ENCODE peak calls at places on chromosomes 2 and 18, in seven cellular contexts. K is upper lobe of right lung, L is C1 segment of cervical spinal cord, O is NCI-H2227 treated with DMSO at 0.1 percent for 48 hours, U is 8988T, E is head of caudate nucleus, Z is M059J. Q is an unnamed sample.

GRCh38 chr2:100855084-100855483 is 35.1 kb downstream of the NPAS2 start:
- DNase-seq in O (no peak), L (no peak), K (no peak), U (no peak), E (no peak), Z (no peak), Q (no peak)

GRCh38 chr2:77604953-77605947 is 83.1 kb upstream of the LRRTM4 start:
- DNase-seq in E (no peak), L (no peak), U (no peak), K (no peak), Z (no peak), O (no peak), Q (no peak)

GRCh38 chr2:28993211-28993960 is 12.3 kb downstream of the TOGARAM2 start:
- DNase-seq in U (no peak), Z (no peak), O (no peak), E (no peak), K (no peak), L (no peak), Q (no peak)

GRCh38 chr2:15159206-15159605 is 401.9 kb downstream of the NBAS start:
- DNase-seq in E (no peak), Z (no peak), O (no peak), U (no peak), K (no peak), L (no peak), Q (no peak)

GRCh38 chr2:112915300-112916144 is 4.6 kb downstream of the IL37 start:
- DNase-seq in E (peak), O (no peak), Z (no peak), L (no peak), K (no peak), U (no peak), Q (no peak)

GRCh38 chr2:71705171-71705960 is 252.0 kb downstream of the DYSF start:
- DNase-seq in U (no peak), L (no peak), Z (no peak), O (no peak), K (peak), E (no peak), Q (no peak)

GRCh38 chr2:381181-381580 is 93.3 kb upstream of the ALKAL2 start:
- DNase-seq in L (no peak), E (no peak), Z (peak), O (no peak), U (no peak), K (no peak), Q (no peak)

GRCh38 chr18:52007109-52007508 is 332.9 kb upstream of the DCC start:
- DNase-seq in K (no peak), O (no peak), L (no peak), U (no peak), Z (no peak), E (no peak), Q (no peak)

GRCh38 chr2:1140389-1141003 is 189.8 kb downstream of the SNTG2 start:
- DNase-seq in K (no peak), L (no peak), E (peak), Z (no peak), O (no peak), U (peak), Q (peak)

GRCh38 chr2:50746526-50746925 is 285.4 kb downstream of the NRXN1 start:
- DNase-seq in O (no peak), L (no peak), E (peak), U (no peak), Z (no peak), K (no peak), Q (no peak)

GRCh38 chr2:224360801-224361251 is 41.1 kb downstream of the FAM124B start:
- DNase-seq in O (no peak), Z (peak), L (no peak), U (no peak), E (no peak), K (no peak), Q (no peak)

GRCh38 chr18:26480897-26481795 is 67.2 kb downstream of the KCTD1 start:
- DNase-seq in O (no peak), Z (peak), L (no peak), K (no peak), E (no peak), U (peak), Q (no peak)

GRCh38 chr2:33605059-33605458 is 6.0 kb upstream of the FAM98A start:
- DNase-seq in E (no peak), Z (no peak), O (no peak), U (no peak), K (no peak), L (no peak), Q (no peak)

GRCh38 chr2:20485612-20485926 is 38.7 kb downstream of the RHOB start:
- DNase-seq in U (no peak), E (no peak), O (no peak), Z (no peak), K (no peak), L (no peak), Q (no peak)

GRCh38 chr2:36780231-36780808 is 83.8 kb downstream of the VIT start:
- DNase-seq in U (peak), O (peak), E (no peak), Z (peak), K (no peak), L (no peak), Q (peak)

GRCh38 chr2:38654495-38655381 is 11.2 kb upstream of the GALM start:
- DNase-seq in L (no peak), Z (no peak), K (no peak), E (no peak), O (no peak), U (no peak), Q (no peak)

GRCh38 chr2:237193436-237193835 is 107.7 kb downstream of the COPS8 start:
- DNase-seq in O (no peak), U (no peak), E (no peak), Z (no peak), K (no peak), L (no peak), Q (no peak)

GRCh38 chr2:224436634-224437033 is 34.7 kb upstream of the FAM124B start:
- DNase-seq in U (no peak), O (no peak), K (no peak), Z (peak), E (no peak), L (no peak), Q (no peak)

GRCh38 chr18:961644-962355 is 57.1 kb downstream of the ADCYAP1 start:
- DNase-seq in O (peak), K (no peak), E (peak), L (no peak), Z (peak), U (no peak), Q (no peak)

GRCh38 chr2:74822771-74823283 is 11.1 kb upstream of the HK2 start:
- DNase-seq in U (no peak), Z (no peak), L (no peak), K (no peak), E (no peak), O (no peak), Q (no peak)

GRCh38 chr2:229176136-229176535 is 95.0 kb downstream of the PID1 start:
- DNase-seq in Z (no peak), E (no peak), U (no peak), K (no peak), L (no peak), O (no peak), Q (no peak)

GRCh38 chr2:63257473-63257872 is 206.8 kb downstream of the OTX1 start:
- DNase-seq in L (no peak), U (no peak), O (no peak), E (no peak), K (no peak), Z (no peak), Q (no peak)

GRCh38 chr2:101406867-101407266 is 19.6 kb upstream of the CREG2 start:
- DNase-seq in Z (peak), O (no peak), L (no peak), E (no peak), K (no peak), U (no peak), Q (no peak)

GRCh38 chr18:48799724-48800315 is 150.9 kb downstream of the SMAD7 start:
- DNase-seq in Z (no peak), U (no peak), K (peak), O (no peak), L (no peak), E (no peak), Q (no peak)

GRCh38 chr2:169109502-169110409 is 40.4 kb downstream of the DHRS9 start:
- DNase-seq in L (peak), E (peak), K (peak), O (peak), U (peak), Z (peak), Q (peak)

GRCh38 chr2:157178865-157179264 is 78.6 kb upstream of the GALNT5 start:
- DNase-seq in L (no peak), K (no peak), O (no peak), E (no peak), U (no peak), Z (no peak), Q (no peak)

GRCh38 chr2:121255363-121255762 is 29.6 kb downstream of the TFCP2L1 start:
- DNase-seq in U (no peak), Z (no peak), K (no peak), L (no peak), E (no peak), O (no peak), Q (no peak)

GRCh38 chr2:3188405-3188946 is 189.1 kb downstream of the EIPR1 start:
- DNase-seq in L (no peak), K (no peak), O (no peak), E (no peak), U (no peak), Z (no peak), Q (no peak)

GRCh38 chr2:234964631-234965461 is 13.0 kb downstream of the SH3BP4 start:
- DNase-seq in O (no peak), K (peak), Z (peak), L (no peak), U (no peak), E (no peak), Q (no peak)

GRCh38 chr18:10072659-10073309 is 159.0 kb downstream of the VAPA start:
- DNase-seq in U (no peak), Z (peak), K (no peak), O (no peak), E (no peak), L (no peak), Q (no peak)

GRCh38 chr2:240479561-240479960 is 44.1 kb downstream of the GPC1 start:
- DNase-seq in K (peak), E (no peak), O (no peak), L (no peak), U (no peak), Z (no peak), Q (no peak)

GRCh38 chr2:62296833-62297641 is 101.1 kb downstream of the B3GNT2 start:
- DNase-seq in O (no peak), E (no peak), Z (no peak), U (no peak), L (no peak), K (no peak), Q (no peak)

GRCh38 chr2:215493370-215493769 is 57.5 kb upstream of the FN1 start:
- DNase-seq in Z (no peak), E (no peak), L (no peak), O (no peak), K (no peak), U (no peak), Q (no peak)

GRCh38 chr18:7177131-7177744 is 53.7 kb upstream of the LRRC30 start:
- DNase-seq in Z (peak), E (peak), O (peak), L (no peak), U (peak), K (no peak), Q (no peak)

GRCh38 chr2:38184964-38185603 is 109.1 kb upstream of the CYP1B1 start:
- DNase-seq in E (no peak), K (no peak), O (no peak), L (no peak), U (no peak), Z (peak), Q (no peak)

GRCh38 chr2:236045264-236046235 is 122.6 kb downstream of the GBX2 start:
- DNase-seq in U (no peak), O (no peak), K (no peak), E (peak), Z (peak), L (no peak), Q (no peak)